ENCODE peak calls at places on chromosomes 6 and 20, in seven cellular contexts. E, M, C, O, Q, L and Y are unnamed samples.

GRCh38 chr20:14712302-14712739 is 374.9 kb upstream of the FLRT3 start:
- DNase-seq in E (no peak), Q (no peak), C (no peak), M (peak; percentile 72), O (no peak), L (no peak), Y (no peak)

GRCh38 chr20:8534368-8534767 is 402.3 kb downstream of the PLCB1 start:
- DNase-seq in O (no peak), C (no peak), E (no peak), Q (no peak), L (no peak), M (no peak), Y (no peak)

GRCh38 chr20:57240850-57241429 is 25.5 kb downstream of the BMP7 start:
- DNase-seq in M (no peak), Q (no peak), E (no peak), L (no peak), O (no peak), C (no peak), Y (no peak)

GRCh38 chr6:131013495-131013894 is 49.5 kb downstream of the EPB41L2 start:
- DNase-seq in C (no peak), O (no peak), L (no peak), E (no peak), Q (peak; percentile 47), M (peak; percentile 90), Y (no peak)

GRCh38 chr20:6037082-6037481 is 16.8 kb downstream of the LRRN4 start:
- DNase-seq in C (no peak), Q (no peak), E (no peak), M (no peak), L (no peak), O (no peak), Y (no peak)

GRCh38 chr20:24587384-24588046 is 118.1 kb downstream of the SYNDIG1 start:
- DNase-seq in M (no peak), E (peak; percentile 22), C (no peak), O (no peak), Q (no peak), L (no peak), Y (no peak)

GRCh38 chr6:143934867-143935266 is 70.6 kb downstream of the ZC2HC1B start:
- DNase-seq in Q (no peak), O (no peak), L (no peak), M (no peak), E (no peak), C (no peak), Y (no peak)

GRCh38 chr20:62301773-62302340 is 940 bp upstream of the ADRM1 start:
- DNase-seq in C (peak; percentile 81), O (peak; percentile 86), L (peak; percentile 85), Q (peak; percentile 90), E (peak; percentile 49), M (peak; percentile 94), Y (peak; percentile 90)

GRCh38 chr6:34358389-34358906 is 34.0 kb downstream of the NUDT3 start:
- DNase-seq in M (peak; percentile 75), Q (peak; percentile 27), L (no peak), C (no peak), E (no peak), O (no peak), Y (no peak)

GRCh38 chr6:2990179-2990931 is 9.3 kb upstream of the NQO2 start:
- DNase-seq in Q (peak; percentile 47), C (no peak), L (no peak), M (peak; percentile 53), O (no peak), E (peak; percentile 17), Y (no peak)

GRCh38 chr6:151121900-151122299 is 117.9 kb upstream of the AKAP12 start:
- DNase-seq in M (no peak), E (no peak), Q (peak; percentile 70), O (no peak), L (no peak), C (no peak), Y (no peak)

GRCh38 chr6:39231386-39231785 is 2.1 kb upstream of the KCNK5 start:
- DNase-seq in M (no peak), L (no peak), E (no peak), Q (no peak), O (no peak), C (no peak), Y (no peak)

GRCh38 chr6:115545410-115545986 is 515.2 kb downstream of the FRK start:
- DNase-seq in E (no peak), L (no peak), Q (no peak), M (no peak), C (no peak), O (no peak), Y (no peak)

GRCh38 chr20:33237989-33238388 is 2.2 kb downstream of the BPIFA1 start:
- DNase-seq in O (no peak), E (no peak), L (no peak), C (no peak), Q (no peak), M (no peak), Y (no peak)

GRCh38 chr6:106510090-106510970 is 119.0 kb downstream of the RTN4IP1 start:
- DNase-seq in C (peak; percentile 59), L (peak; percentile 52), O (peak; percentile 81), E (no peak), Q (peak; percentile 49), M (no peak), Y (peak; percentile 74)

GRCh38 chr6:9467746-9468145 is 947.1 kb downstream of the TFAP2A start:
- DNase-seq in E (no peak), O (no peak), C (no peak), Q (no peak), M (peak; percentile 82), L (no peak), Y (no peak)

GRCh38 chr20:32527052-32527446 is 58.1 kb downstream of the NOL4L start:
- DNase-seq in L (no peak), M (no peak), Q (no peak), E (no peak), O (no peak), C (no peak), Y (no peak)

GRCh38 chr6:131652472-131652871 is 15.4 kb downstream of the ENPP3 start:
- DNase-seq in C (no peak), L (no peak), E (no peak), M (no peak), Q (no peak), O (no peak), Y (no peak)

GRCh38 chr6:19713984-19714383 is 123.2 kb upstream of the ID4 start:
- DNase-seq in O (no peak), Q (no peak), C (no peak), L (no peak), E (no peak), M (no peak), Y (no peak)

GRCh38 chr6:97203343-97203742 is 79.7 kb downstream of the MMS22L start:
- DNase-seq in C (no peak), M (no peak), Q (no peak), E (no peak), L (no peak), O (no peak), Y (no peak)

GRCh38 chr6:157561037-157561790 is 180.2 kb downstream of the ZDHHC14 start:
- DNase-seq in M (no peak), E (no peak), L (no peak), O (peak; percentile 62), Q (no peak), C (no peak), Y (no peak)

GRCh38 chr6:13485923-13486557 is 1.4 kb downstream of the GFOD1 start:
- DNase-seq in L (no peak), E (peak; percentile 13), Q (no peak), M (peak; percentile 34), O (peak; percentile 63), C (no peak), Y (peak; percentile 68)

GRCh38 chr6:54196905-54197304 is 85.7 kb downstream of the MLIP start:
- DNase-seq in O (no peak), Q (no peak), M (no peak), C (no peak), L (no peak), E (no peak), Y (no peak)

GRCh38 chr6:52725530-52726192 is 37.6 kb downstream of the GSTA2 start:
- DNase-seq in O (no peak), Q (no peak), L (no peak), C (no peak), E (no peak), M (peak; percentile 25), Y (no peak)

GRCh38 chr6:10880366-10880765 is 1.5 kb downstream of the GCM2 start:
- DNase-seq in L (no peak), C (no peak), O (no peak), E (no peak), M (no peak), Q (no peak), Y (no peak)

GRCh38 chr6:1678201-1678600 is 68.5 kb downstream of the FOXC1 start:
- DNase-seq in O (no peak), E (no peak), Q (no peak), M (peak; percentile 26), C (no peak), L (no peak), Y (no peak)

GRCh38 chr20:25090492-25091429 is 8.8 kb upstream of the VSX1 start:
- DNase-seq in C (peak; percentile 60), E (no peak), M (no peak), Q (no peak), O (no peak), L (no peak), Y (peak; percentile 33)

GRCh38 chr6:150336299-150336698 is 32.5 kb upstream of the IYD start:
- DNase-seq in M (peak; percentile 40), O (no peak), C (no peak), Q (no peak), L (no peak), E (no peak), Y (no peak)

GRCh38 chr6:105896052-105896820 is 189.9 kb upstream of the PRDM1 start:
- DNase-seq in C (no peak), E (no peak), M (no peak), O (no peak), L (no peak), Q (no peak), Y (no peak)

GRCh38 chr6:147676896-147677295 is 168.4 kb downstream of the SAMD5 start:
- DNase-seq in O (no peak), Q (no peak), L (no peak), M (no peak), C (no peak), E (no peak), Y (no peak)

GRCh38 chr6:75183099-75183541 is 22.7 kb downstream of the COL12A1 start:
- DNase-seq in O (no peak), Q (no peak), C (no peak), E (no peak), M (peak; percentile 98), L (no peak), Y (no peak)